ENCODE peak calls at places on chromosomes 2 and 18, in eight cellular contexts. E is GM23338; X is cardiac fibroblast; S is A172; A is stimulated activated naive CD8-positive, alpha-beta T cell treated with anti-CD3 and anti-CD28 coated beads, Interleukin-15, Interleukin-2, amounts not matched to agents 100 U/mL and 50 U/mL, for 24 hours; O is M059J; Q is kidney tubule cell; T is hepatocyte. C is an unnamed sample.

GRCh38 chr18:62998443-62998842 is 283.1 kb downstream of the PHLPP1 start:
- DNase-seq in E (no peak), X (no peak), S (no peak), A (no peak), O (no peak), Q (no peak), T (no peak), C (no peak)

GRCh38 chr2:88729061-88729745 is 37.7 kb downstream of the RPIA start:
- DNase-seq in E (no peak), X (peak), S (peak), A (no peak), O (peak), Q (peak), T (no peak), C (no peak)

GRCh38 chr2:231030725-231031124 is 6.6 kb upstream of the C2orf72 start:
- DNase-seq in E (no peak), X (no peak), S (no peak), A (no peak), O (no peak), Q (no peak), T (no peak), C (no peak)

GRCh38 chr2:238267341-238267710 is 21.1 kb downstream of the PER2 start:
- DNase-seq in E (no peak), X (no peak), S (peak), A (no peak), O (peak), Q (peak), T (no peak), C (no peak)

GRCh38 chr18:22609642-22610041 is 191.9 kb upstream of the CTAGE1 start:
- DNase-seq in E (peak), X (peak), S (peak), A (no peak), O (peak), Q (peak), T (peak), C (no peak)

GRCh38 chr2:23589739-23590138 is 204.8 kb downstream of the KLHL29 start:
- DNase-seq in E (no peak), X (no peak), S (no peak), A (no peak), O (no peak), Q (peak), T (no peak), C (no peak)

GRCh38 chr2:29066271-29066860 is 8.0 kb downstream of the PCARE start:
- DNase-seq in E (no peak), X (peak), S (no peak), A (no peak), O (no peak), Q (no peak), T (no peak), C (no peak)

GRCh38 chr2:155980941-155981561 is 351.5 kb downstream of the NR4A2 start:
- DNase-seq in E (no peak), X (no peak), S (no peak), A (no peak), O (no peak), Q (no peak), T (no peak), C (no peak)

GRCh38 chr2:169978402-169979017 is 151.3 kb downstream of the UBR3 start:
- DNase-seq in E (peak), X (no peak), S (no peak), A (no peak), O (no peak), Q (no peak), T (no peak), C (no peak)

GRCh38 chr18:76274470-76275289 is 220.4 kb downstream of the ZNF516 start:
- DNase-seq in E (peak), X (no peak), S (no peak), A (no peak), O (no peak), Q (peak), T (peak), C (peak)

GRCh38 chr2:112493858-112494648 is 12.1 kb downstream of the TTL start:
- DNase-seq in E (no peak), X (peak), S (peak), A (no peak), O (peak), Q (peak), T (peak), C (no peak)

GRCh38 chr18:48931680-48932461 is 18.9 kb downstream of the SMAD7 start:
- DNase-seq in E (no peak), X (no peak), S (no peak), A (peak), O (no peak), Q (peak), T (no peak), C (no peak)

GRCh38 chr2:239601201-239601851 is 200.5 kb upstream of the HDAC4 start:
- DNase-seq in E (no peak), X (no peak), S (no peak), A (no peak), O (no peak), Q (no peak), T (no peak), C (peak)

GRCh38 chr2:113167115-113167932 is 6.4 kb upstream of the PSD4 start:
- DNase-seq in E (no peak), X (no peak), S (no peak), A (peak), O (no peak), Q (peak), T (peak), C (no peak)

GRCh38 chr18:53946561-53946960 is 277.9 kb downstream of the MBD2 start:
- DNase-seq in E (no peak), X (no peak), S (no peak), A (no peak), O (peak), Q (peak), T (no peak), C (no peak)